ENCODE peak calls at places on chromosomes 12 and 14, in six cellular contexts. J is breast epithelium, P is lung, S is PC-3, D is neuronal stem cell, K is MG63. O is an unnamed sample.
A peak's percentile ranks its signal among the peaks of the same experiment; 100 is the strongest.

GRCh38 chr12:51082561-51083139 is 746 bp downstream of the CSRNP2 start:
- DNase-seq in S (peak; percentile 32), D (no peak), K (peak; percentile 5), P (no peak), J (no peak), O (no peak)

GRCh38 chr14:98835051-98835824 is 436.8 kb downstream of the BCL11B start:
- DNase-seq in P (no peak), J (no peak), K (no peak), S (no peak), D (no peak), O (no peak)

GRCh38 chr12:46303039-46303666 is 34.3 kb upstream of the SLC38A1 start:
- DNase-seq in D (no peak), K (no peak), J (no peak), S (peak; percentile 60), P (peak; percentile 45), O (no peak)

GRCh38 chr14:47843236-47843635 is 167.8 kb upstream of the MDGA2 start:
- DNase-seq in S (no peak), D (no peak), K (no peak), P (no peak), J (no peak), O (no peak)

GRCh38 chr14:75493580-75494130 is 28.6 kb upstream of the BATF start:
- DNase-seq in P (peak; percentile 11), J (no peak), D (no peak), K (no peak), S (no peak), O (no peak)

GRCh38 chr12:34205401-34205800 is 183.1 kb downstream of the ALG10 start:
- DNase-seq in P (no peak), K (no peak), S (no peak), D (no peak), J (no peak), O (no peak)

GRCh38 chr12:1309610-1310009 is 284.8 kb downstream of the FBXL14 start:
- DNase-seq in K (no peak), S (no peak), D (no peak), J (no peak), P (no peak), O (no peak)

GRCh38 chr14:69232388-69232787 is 27.6 kb upstream of the GALNT16 start:
- DNase-seq in S (no peak), P (no peak), K (no peak), J (no peak), D (no peak), O (no peak)

GRCh38 chr14:35388656-35389314 is 15.8 kb downstream of the NFKBIA start:
- DNase-seq in K (no peak), J (no peak), P (no peak), D (no peak), S (no peak), O (no peak)

GRCh38 chr14:81565441-81566290 is 32.0 kb upstream of the SEL1L start:
- DNase-seq in S (peak; percentile 57), P (no peak), D (peak; percentile 37), K (no peak), J (no peak), O (no peak)

GRCh38 chr14:98138666-98139065 is 1133.3 kb downstream of the BCL11B start:
- DNase-seq in D (peak; percentile 43), J (no peak), K (no peak), S (peak; percentile 30), P (peak; percentile 32), O (no peak)

GRCh38 chr14:84975503-84975902 is 554.4 kb upstream of the FLRT2 start:
- DNase-seq in P (no peak), S (no peak), J (no peak), D (no peak), K (no peak), O (no peak)

GRCh38 chr12:14443531-14443930 is 78.0 kb downstream of the ATF7IP start:
- DNase-seq in J (no peak), S (no peak), D (no peak), K (no peak), P (no peak), O (no peak)

GRCh38 chr12:48889679-48890078 is 24.0 kb upstream of the RND1 start:
- DNase-seq in K (no peak), J (no peak), D (no peak), P (no peak), S (no peak), O (no peak)

GRCh38 chr14:85558505-85558904 is 28.6 kb downstream of the FLRT2 start:
- DNase-seq in J (no peak), K (no peak), P (no peak), S (no peak), D (no peak), O (no peak)

GRCh38 chr14:69996197-69996596 is 117.0 kb downstream of the SMOC1 start:
- DNase-seq in K (peak; percentile 15), P (no peak), D (no peak), S (peak; percentile 63), J (no peak), O (no peak)

GRCh38 chr12:117577122-117577657 is 215.8 kb upstream of the NOS1 start:
- DNase-seq in P (no peak), S (no peak), D (no peak), J (no peak), K (no peak), O (no peak)

GRCh38 chr12:78060186-78060585 is 229.5 kb downstream of the NAV3 start:
- DNase-seq in D (no peak), K (no peak), S (peak; percentile 27), P (no peak), J (no peak), O (no peak)

GRCh38 chr12:26090853-26091510 is 33.9 kb downstream of the BHLHE41 start:
- DNase-seq in S (peak; percentile 98), K (no peak), D (no peak), P (no peak), J (no peak), O (no peak)

GRCh38 chr12:124466200-124467128 is 100.9 kb downstream of the NCOR2 start:
- DNase-seq in S (no peak), K (no peak), D (no peak), P (peak; percentile 54), J (no peak), O (no peak)

GRCh38 chr14:91533623-91534022 is 23.5 kb upstream of the PPP4R3A start:
- DNase-seq in J (no peak), P (no peak), S (no peak), K (no peak), D (no peak), O (no peak)

GRCh38 chr14:89202413-89202812 is 214.6 kb downstream of the FOXN3 start:
- DNase-seq in D (no peak), J (no peak), P (no peak), K (no peak), S (no peak), O (no peak)

GRCh38 chr12:65280306-65280705 is 1.8 kb downstream of the MSRB3 start:
- DNase-seq in D (no peak), S (no peak), K (no peak), J (no peak), P (no peak), O (no peak)
- H3K4me3 ChIP-seq in D (no peak overlapping the region), S (peak overlapping the region; percentile 91), K (peak overlapping the region; percentile 93), J (no peak overlapping the region), P (no peak overlapping the region), O (peak overlapping the region; percentile 14)

GRCh38 chr14:102493585-102493984 is 16.0 kb downstream of the ANKRD9 start:
- DNase-seq in S (no peak), P (no peak), K (no peak), D (no peak), J (no peak), O (no peak)

GRCh38 chr14:102491786-102492522 is 17.6 kb downstream of the ANKRD9 start:
- DNase-seq in D (no peak), S (no peak), J (no peak), P (no peak), K (no peak), O (no peak)

GRCh38 chr14:102491366-102491765 is 18.2 kb downstream of the ANKRD9 start:
- DNase-seq in P (no peak), D (no peak), J (no peak), K (no peak), S (peak; percentile 22), O (no peak)

GRCh38 chr14:102492523-102492910 is 17.1 kb downstream of the ANKRD9 start:
- DNase-seq in J (no peak), S (no peak), P (no peak), D (no peak), K (no peak), O (no peak)

GRCh38 chr14:102493096-102493495 is 16.5 kb downstream of the ANKRD9 start:
- DNase-seq in K (no peak), J (no peak), D (no peak), P (no peak), S (no peak), O (no peak)
- H3K36me3 ChIP-seq in K (no peaks in the 10 kb centered on the region), J (no peaks in the 10 kb centered on the region), D (peaks cover 11% of the 10 kb centered on the region), P (peaks cover 10% of the 10 kb centered on the region), S (no peaks in the 10 kb centered on the region), O (peaks cover 4% of the 10 kb centered on the region)

GRCh38 chr12:8564656-8565055 is 24.0 kb upstream of the CLEC4E start:
- DNase-seq in S (no peak), J (no peak), K (no peak), P (no peak), D (no peak), O (no peak)
- H3K4me3 ChIP-seq in S (no peak overlapping the region), J (no peak overlapping the region), K (no peak overlapping the region), P (no peak overlapping the region), D (no peak overlapping the region), O (no peak overlapping the region)

GRCh38 chr12:15897433-15897832 is 13.7 kb upstream of the DERA start:
- DNase-seq in S (no peak), D (no peak), J (no peak), K (no peak), P (no peak), O (no peak)

GRCh38 chr12:15892645-15893259 is 10.6 kb downstream of the STRAP start:
- DNase-seq in S (no peak), P (no peak), K (no peak), D (no peak), J (no peak), O (no peak)

DNA sequence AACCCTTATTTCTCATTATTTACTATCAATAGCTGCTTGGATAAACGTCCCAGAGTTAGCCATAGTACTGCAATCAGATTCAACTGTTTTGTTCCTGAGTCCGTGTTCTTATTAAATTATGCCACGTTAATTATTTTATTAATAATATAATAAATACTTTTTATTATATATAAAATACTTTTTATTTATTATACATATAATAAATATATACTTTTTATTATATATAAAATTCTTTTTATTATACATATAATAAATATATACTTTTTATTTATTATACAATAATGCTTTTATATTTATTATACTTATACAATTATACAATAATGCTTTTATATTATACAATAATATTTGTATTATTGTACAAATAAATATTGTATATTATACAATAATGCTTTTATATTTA is 11.1 kb downstream of the STRAP start:
- DNase-seq in D (no peak), J (no peak), S (no peak), P (no peak), K (no peak), O (no peak)
- H3K36me3 ChIP-seq in D (peaks cover 96% of the 10 kb centered on the region), J (peaks cover 3% of the 10 kb centered on the region), S (peaks cover 38% of the 10 kb centered on the region), P (peaks cover 8% of the 10 kb centered on the region), K (peaks cover 86% of the 10 kb centered on the region), O (peaks cover 3% of the 10 kb centered on the region)

O was measured in BJ.